ENCODE peak calls at places on chromosomes 4 and X, in ten cellular contexts. One of them, this sample, is unnamed.

GRCh38 chr4:44145868-44146267 is 302.7 kb downstream of the KCTD8 start:
- DNase-seq in pancreas: no peak
- DNase-seq in lung: no peak
- DNase-seq in breast epithelium: no peak
- DNase-seq in AG10803: no peak
- DNase-seq in suprapubic skin: no peak
- DNase-seq in PC-3: peak; percentile 76
- DNase-seq in MM.1S: no peak
- DNase-seq in psoas muscle: no peak
- DNase-seq in AG04450: no peak
- DNase-seq in this sample: no peak

GRCh38 chr4:3369781-3370660 is 71.7 kb upstream of the HGFAC start:
- DNase-seq in MM.1S: peak; percentile 25
- DNase-seq in breast epithelium: no peak
- DNase-seq in suprapubic skin: no peak
- DNase-seq in PC-3: peak; percentile 6
- DNase-seq in lung: no peak
- DNase-seq in psoas muscle: peak; percentile 87
- DNase-seq in AG10803: peak; percentile 95
- DNase-seq in AG04450: peak; percentile 57
- DNase-seq in pancreas: no peak
- DNase-seq in this sample: peak; percentile 79

GRCh38 chr4:151043803-151044535 is 28.9 kb upstream of the LRBA start:
- DNase-seq in psoas muscle: no peak
- DNase-seq in suprapubic skin: no peak
- DNase-seq in PC-3: no peak
- DNase-seq in AG10803: no peak
- DNase-seq in AG04450: no peak
- DNase-seq in lung: no peak
- DNase-seq in MM.1S: no peak
- DNase-seq in pancreas: no peak
- DNase-seq in breast epithelium: no peak
- DNase-seq in this sample: no peak

GRCh38 chrX:123450217-123450616 is 266.1 kb downstream of the GRIA3 start:
- DNase-seq in PC-3: peak; percentile 50
- DNase-seq in breast epithelium: no peak
- DNase-seq in AG10803: no peak
- DNase-seq in suprapubic skin: no peak
- DNase-seq in psoas muscle: no peak
- DNase-seq in lung: no peak
- DNase-seq in AG04450: no peak
- DNase-seq in pancreas: no peak
- DNase-seq in MM.1S: peak; percentile 43
- DNase-seq in this sample: peak; percentile 14

GRCh38 chr4:2800691-2801596 is 8.1 kb downstream of the SH3BP2 start:
- DNase-seq in psoas muscle: peak; percentile 80
- DNase-seq in lung: peak; percentile 80
- DNase-seq in breast epithelium: peak; percentile 52
- DNase-seq in pancreas: peak; percentile 66
- DNase-seq in suprapubic skin: peak; percentile 91
- DNase-seq in PC-3: no peak
- DNase-seq in MM.1S: no peak
- DNase-seq in AG10803: peak; percentile 44
- DNase-seq in AG04450: no peak
- DNase-seq in this sample: peak; percentile 44

GRCh38 chr4:99687120-99687519 is 29.5 kb upstream of the C4orf54 start:
- DNase-seq in suprapubic skin: no peak
- DNase-seq in PC-3: no peak
- DNase-seq in MM.1S: no peak
- DNase-seq in lung: no peak
- DNase-seq in AG10803: no peak
- DNase-seq in AG04450: no peak
- DNase-seq in psoas muscle: no peak
- DNase-seq in pancreas: no peak
- DNase-seq in breast epithelium: no peak
- DNase-seq in this sample: no peak

GRCh38 chr4:39157520-39157919 is 24.8 kb upstream of the WDR19 start:
- DNase-seq in PC-3: no peak
- DNase-seq in psoas muscle: no peak
- DNase-seq in MM.1S: no peak
- DNase-seq in suprapubic skin: no peak
- DNase-seq in pancreas: no peak
- DNase-seq in AG10803: no peak
- DNase-seq in breast epithelium: no peak
- DNase-seq in lung: no peak
- DNase-seq in AG04450: no peak
- DNase-seq in this sample: no peak

GRCh38 chrX:135463937-135464336 is 42.2 kb downstream of the SMIM10L2A start:
- DNase-seq in pancreas: no peak
- DNase-seq in AG10803: peak; percentile 15
- DNase-seq in AG04450: no peak
- DNase-seq in psoas muscle: no peak
- DNase-seq in suprapubic skin: no peak
- DNase-seq in MM.1S: peak; percentile 11
- DNase-seq in breast epithelium: no peak
- DNase-seq in PC-3: peak; percentile 24
- DNase-seq in lung: no peak
- DNase-seq in this sample: no peak

GRCh38 chr4:186068581-186069402 is at the start of gene TLR3:
- DNase-seq in AG04450: no peak
- DNase-seq in suprapubic skin: no peak
- DNase-seq in psoas muscle: no peak
- DNase-seq in pancreas: no peak
- DNase-seq in PC-3: peak; percentile 20
- DNase-seq in MM.1S: peak; percentile 39
- DNase-seq in AG10803: peak; percentile 17
- DNase-seq in breast epithelium: no peak
- DNase-seq in lung: no peak
- DNase-seq in this sample: peak; percentile 52

GRCh38 chrX:93422693-93423092 is 250.7 kb downstream of the NAP1L3 start:
- DNase-seq in pancreas: no peak
- DNase-seq in suprapubic skin: no peak
- DNase-seq in PC-3: peak; percentile 58
- DNase-seq in AG10803: no peak
- DNase-seq in AG04450: no peak
- DNase-seq in lung: no peak
- DNase-seq in psoas muscle: no peak
- DNase-seq in MM.1S: peak; percentile 38
- DNase-seq in breast epithelium: no peak
- DNase-seq in this sample: no peak

GRCh38 chr4:143337600-143338287 is 1.1 kb downstream of the GAB1 start:
- DNase-seq in AG10803: peak; percentile 55
- DNase-seq in psoas muscle: peak; percentile 59
- DNase-seq in pancreas: peak; percentile 30
- DNase-seq in MM.1S: peak; percentile 61
- DNase-seq in lung: peak; percentile 46
- DNase-seq in suprapubic skin: no peak
- DNase-seq in AG04450: no peak
- DNase-seq in breast epithelium: no peak
- DNase-seq in PC-3: peak; percentile 37
- DNase-seq in this sample: peak; percentile 74

GRCh38 chrX:53254570-53255461 is 26.6 kb downstream of the IQSEC2 start:
- DNase-seq in breast epithelium: no peak
- DNase-seq in AG10803: no peak
- DNase-seq in lung: no peak
- DNase-seq in psoas muscle: no peak
- DNase-seq in suprapubic skin: no peak
- DNase-seq in PC-3: no peak
- DNase-seq in AG04450: no peak
- DNase-seq in pancreas: no peak
- DNase-seq in MM.1S: no peak
- DNase-seq in this sample: no peak

GRCh38 chr4:128600410-128600809 is 209.1 kb upstream of the JADE1 start:
- DNase-seq in AG04450: no peak
- DNase-seq in psoas muscle: no peak
- DNase-seq in breast epithelium: no peak
- DNase-seq in pancreas: peak; percentile 30
- DNase-seq in lung: no peak
- DNase-seq in AG10803: peak; percentile 12
- DNase-seq in PC-3: no peak
- DNase-seq in suprapubic skin: no peak
- DNase-seq in MM.1S: no peak
- DNase-seq in this sample: peak; percentile 34

GRCh38 chr4:128604840-128605239 is 204.7 kb upstream of the JADE1 start:
- DNase-seq in AG04450: no peak
- DNase-seq in MM.1S: no peak
- DNase-seq in lung: no peak
- DNase-seq in suprapubic skin: no peak
- DNase-seq in psoas muscle: no peak
- DNase-seq in pancreas: no peak
- DNase-seq in breast epithelium: no peak
- DNase-seq in PC-3: peak; percentile 49
- DNase-seq in AG10803: no peak
- DNase-seq in this sample: no peak

GRCh38 chr4:128601992-128602695 is 207.4 kb upstream of the JADE1 start:
- DNase-seq in pancreas: no peak
- DNase-seq in lung: no peak
- DNase-seq in PC-3: no peak
- DNase-seq in breast epithelium: no peak
- DNase-seq in suprapubic skin: no peak
- DNase-seq in MM.1S: no peak
- DNase-seq in psoas muscle: no peak
- DNase-seq in AG10803: peak; percentile 37
- DNase-seq in AG04450: no peak
- DNase-seq in this sample: peak; percentile 44

GRCh38 chr4:128604204-128604603 is 205.3 kb upstream of the JADE1 start:
- DNase-seq in AG04450: no peak
- DNase-seq in breast epithelium: no peak
- DNase-seq in pancreas: no peak
- DNase-seq in PC-3: no peak
- DNase-seq in psoas muscle: no peak
- DNase-seq in MM.1S: no peak
- DNase-seq in lung: no peak
- DNase-seq in suprapubic skin: no peak
- DNase-seq in AG10803: no peak
- DNase-seq in this sample: no peak

GRCh38 chr4:128600996-128601857 is 208.3 kb upstream of the JADE1 start:
- DNase-seq in MM.1S: no peak
- DNase-seq in AG04450: peak; percentile 93
- DNase-seq in psoas muscle: peak; percentile 63
- DNase-seq in PC-3: peak; percentile 89
- DNase-seq in breast epithelium: peak; percentile 71
- DNase-seq in AG10803: peak; percentile 93
- DNase-seq in pancreas: peak; percentile 81
- DNase-seq in lung: peak; percentile 88
- DNase-seq in suprapubic skin: no peak
- DNase-seq in this sample: peak; percentile 93
- H3K4me3 ChIP-seq in MM.1S: no peak overlapping the region
- H3K4me3 ChIP-seq in AG04450: no peak overlapping the region
- H3K4me3 ChIP-seq in psoas muscle: no peak overlapping the region
- H3K4me3 ChIP-seq in PC-3: no peak overlapping the region
- H3K4me3 ChIP-seq in breast epithelium: no peak overlapping the region
- H3K4me3 ChIP-seq in AG10803: no peak overlapping the region
- H3K4me3 ChIP-seq in pancreas: no peak overlapping the region
- H3K4me3 ChIP-seq in lung: no peak overlapping the region
- H3K4me3 ChIP-seq in suprapubic skin: no peak overlapping the region
- H3K4me3 ChIP-seq in this sample: no peak overlapping the region

DNA sequence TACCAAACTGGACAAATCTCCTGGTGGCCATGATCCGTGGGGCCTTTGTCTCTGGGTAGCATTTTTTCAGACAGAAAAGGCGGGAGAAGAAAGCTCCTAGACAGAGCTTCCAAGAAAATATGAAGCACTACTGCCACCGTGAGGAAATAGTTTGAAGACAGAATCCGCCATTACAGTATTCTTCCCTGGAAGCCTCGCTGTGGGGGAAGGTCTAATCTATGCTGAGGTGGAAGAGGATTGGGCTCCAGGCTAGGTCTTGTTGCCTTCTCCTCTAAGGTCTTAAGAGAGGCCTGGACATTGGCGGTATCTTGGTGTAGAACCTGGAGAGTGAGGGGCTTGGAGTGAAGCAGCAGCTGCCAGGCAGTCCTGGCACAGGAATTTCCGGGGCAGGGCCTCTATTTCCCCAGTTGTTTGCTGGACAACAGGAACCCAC is 218.9 kb downstream of the OR13H1 start:
- DNase-seq in pancreas: no peak
- DNase-seq in AG04450: no peak
- DNase-seq in lung: peak; percentile 63
- DNase-seq in suprapubic skin: no peak
- DNase-seq in MM.1S: peak; percentile 86
- DNase-seq in breast epithelium: no peak
- DNase-seq in PC-3: peak; percentile 54
- DNase-seq in AG10803: peak; percentile 5
- DNase-seq in psoas muscle: no peak
- DNase-seq in this sample: no peak
- TF ChIP-seq CTCF in pancreas: peak; percentile 19
- TF ChIP-seq CTCF in AG04450: no peak
- TF ChIP-seq CTCF in lung: peak; percentile 40
- TF ChIP-seq CTCF in suprapubic skin: no peak
- TF ChIP-seq CTCF in MM.1S: peak; percentile 40
- TF ChIP-seq CTCF in breast epithelium: no peak
- TF ChIP-seq CTCF in PC-3: peak; percentile 40
- TF ChIP-seq CTCF in AG10803: no peak
- TF ChIP-seq CTCF in psoas muscle: peak; percentile 56
- TF ChIP-seq CTCF in this sample: no peak

DNA sequence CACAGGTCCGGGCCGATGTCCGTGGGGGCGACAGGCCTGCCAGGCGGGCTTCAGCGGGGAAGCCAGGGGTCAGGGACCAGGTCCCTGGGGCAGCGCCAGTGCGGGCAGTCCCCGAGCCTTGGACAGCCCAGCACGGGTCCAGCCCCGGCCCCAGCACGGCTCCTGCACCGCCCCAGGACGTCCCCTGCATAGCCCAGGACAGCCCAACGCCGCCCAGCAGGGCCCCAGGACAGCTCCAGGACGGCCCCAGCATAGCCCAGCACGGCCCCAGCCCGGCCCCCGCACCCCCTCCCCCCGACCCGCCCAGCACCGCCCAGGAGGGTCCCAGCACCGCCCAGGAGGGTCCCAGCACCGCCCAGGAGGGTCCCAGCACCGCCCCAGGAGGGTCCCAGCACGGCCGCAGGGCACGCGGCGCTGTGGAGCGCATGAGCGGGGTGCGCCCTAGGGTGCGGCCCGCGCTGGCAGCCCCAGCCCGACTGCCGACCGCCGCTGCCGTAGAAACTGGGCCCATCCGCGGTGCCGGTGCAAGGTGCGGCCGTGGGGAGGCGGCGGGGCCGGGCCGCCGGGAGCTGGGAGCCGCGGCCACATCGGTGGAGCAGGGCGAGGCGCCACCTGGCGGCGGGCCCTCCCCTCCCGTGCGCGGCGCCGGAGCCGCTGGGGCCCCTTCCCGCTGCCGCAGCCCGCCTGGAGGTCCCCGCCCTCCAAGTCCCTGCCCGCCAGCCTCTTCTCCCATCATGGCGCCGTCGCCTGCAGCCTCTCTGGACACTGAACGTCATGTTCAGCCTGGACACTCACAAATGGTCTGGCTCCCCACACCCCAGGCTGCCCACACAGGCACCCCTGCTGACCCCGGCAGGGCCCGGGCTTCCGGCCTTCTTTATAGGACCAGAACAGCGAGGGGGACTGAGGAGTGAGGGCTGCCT is 106.8 kb upstream of the NKX1-1 start:
- DNase-seq in psoas muscle: peak; percentile 62
- DNase-seq in suprapubic skin: no peak
- DNase-seq in AG10803: peak; percentile 16
- DNase-seq in MM.1S: no peak
- DNase-seq in lung: no peak
- DNase-seq in pancreas: peak; percentile 25
- DNase-seq in AG04450: no peak
- DNase-seq in PC-3: peak; percentile 41
- DNase-seq in breast epithelium: no peak
- DNase-seq in this sample: peak; percentile 54
- H3K4me3 ChIP-seq in psoas muscle: no peak overlapping the region
- H3K4me3 ChIP-seq in suprapubic skin: peak overlapping the region; percentile 36
- H3K4me3 ChIP-seq in AG10803: peak overlapping the region; percentile 12
- H3K4me3 ChIP-seq in MM.1S: no peak overlapping the region
- H3K4me3 ChIP-seq in lung: no peak overlapping the region
- H3K4me3 ChIP-seq in pancreas: peak overlapping the region; percentile 38
- H3K4me3 ChIP-seq in AG04450: no peak overlapping the region
- H3K4me3 ChIP-seq in PC-3: no peak overlapping the region
- H3K4me3 ChIP-seq in breast epithelium: peak overlapping the region; percentile 33
- H3K4me3 ChIP-seq in this sample: no peak overlapping the region

GRCh38 chr4:153159016-153159415 is 45.2 kb upstream of the TRIM2 start:
- DNase-seq in psoas muscle: no peak
- DNase-seq in breast epithelium: no peak
- DNase-seq in AG10803: no peak
- DNase-seq in lung: no peak
- DNase-seq in pancreas: no peak
- DNase-seq in AG04450: no peak
- DNase-seq in suprapubic skin: no peak
- DNase-seq in MM.1S: no peak
- DNase-seq in PC-3: no peak
- DNase-seq in this sample: no peak
- TF ChIP-seq CTCF in psoas muscle: no peak
- TF ChIP-seq CTCF in breast epithelium: no peak
- TF ChIP-seq CTCF in AG10803: no peak
- TF ChIP-seq CTCF in lung: no peak
- TF ChIP-seq CTCF in pancreas: no peak
- TF ChIP-seq CTCF in AG04450: peak; percentile 23
- TF ChIP-seq CTCF in suprapubic skin: no peak
- TF ChIP-seq CTCF in MM.1S: peak; percentile 16
- TF ChIP-seq CTCF in PC-3: peak; percentile 34
- TF ChIP-seq CTCF in this sample: no peak

This sample was measured in foreskin fibroblast.